ENCODE peak calls at places on chromosomes 11 and 22, in five cellular contexts. One of them, this sample, is unnamed.

GRCh38 chr22:46011627-46012181 is 34.7 kb upstream of the WNT7B start:
- DNase-seq in activated T-helper 1 cell treated with anti-CD3 and anti-CD28 coated beads, Interleukin-12 subunit alpha, Interleukin-12 subunit beta, Interleukin-2, Interleukin-4 antibody, amounts not matched to agents 30 ng/mL and 10 ng/mL and 1 ng/mL, durations not matched to agents 14 hours and 24 hours and 36 hours: no peak
- DNase-seq in bronchial epithelial cell: no peak
- DNase-seq in fibroblast of lung: peak
- DNase-seq in ELF-1: no peak
- DNase-seq in this sample: no peak

GRCh38 chr11:81963018-81963417 is 770.6 kb downstream of the FAM181B start:
- DNase-seq in activated T-helper 1 cell treated with anti-CD3 and anti-CD28 coated beads, Interleukin-12 subunit alpha, Interleukin-12 subunit beta, Interleukin-2, Interleukin-4 antibody, amounts not matched to agents 30 ng/mL and 10 ng/mL and 1 ng/mL, durations not matched to agents 14 hours and 24 hours and 36 hours: no peak
- DNase-seq in bronchial epithelial cell: peak
- DNase-seq in fibroblast of lung: peak
- DNase-seq in ELF-1: no peak
- DNase-seq in this sample: no peak

GRCh38 chr11:125777309-125777708 is 1.3 kb downstream of the PATE2 start:
- DNase-seq in activated T-helper 1 cell treated with anti-CD3 and anti-CD28 coated beads, Interleukin-12 subunit alpha, Interleukin-12 subunit beta, Interleukin-2, Interleukin-4 antibody, amounts not matched to agents 30 ng/mL and 10 ng/mL and 1 ng/mL, durations not matched to agents 14 hours and 24 hours and 36 hours: no peak
- DNase-seq in bronchial epithelial cell: peak
- DNase-seq in fibroblast of lung: peak
- DNase-seq in ELF-1: no peak
- DNase-seq in this sample: peak

GRCh38 chr11:75223954-75224643 is 16.5 kb upstream of the TPBGL start:
- DNase-seq in activated T-helper 1 cell treated with anti-CD3 and anti-CD28 coated beads, Interleukin-12 subunit alpha, Interleukin-12 subunit beta, Interleukin-2, Interleukin-4 antibody, amounts not matched to agents 30 ng/mL and 10 ng/mL and 1 ng/mL, durations not matched to agents 14 hours and 24 hours and 36 hours: no peak
- DNase-seq in bronchial epithelial cell: no peak
- DNase-seq in fibroblast of lung: no peak
- DNase-seq in ELF-1: no peak
- DNase-seq in this sample: no peak

GRCh38 chr11:63736864-63737263 is 31.7 kb downstream of the ZFTA start:
- DNase-seq in activated T-helper 1 cell treated with anti-CD3 and anti-CD28 coated beads, Interleukin-12 subunit alpha, Interleukin-12 subunit beta, Interleukin-2, Interleukin-4 antibody, amounts not matched to agents 30 ng/mL and 10 ng/mL and 1 ng/mL, durations not matched to agents 14 hours and 24 hours and 36 hours: no peak
- DNase-seq in bronchial epithelial cell: no peak
- DNase-seq in fibroblast of lung: no peak
- DNase-seq in ELF-1: no peak
- DNase-seq in this sample: no peak

GRCh38 chr22:37751449-37752188 is 54.8 kb downstream of the TRIOBP start:
- DNase-seq in activated T-helper 1 cell treated with anti-CD3 and anti-CD28 coated beads, Interleukin-12 subunit alpha, Interleukin-12 subunit beta, Interleukin-2, Interleukin-4 antibody, amounts not matched to agents 30 ng/mL and 10 ng/mL and 1 ng/mL, durations not matched to agents 14 hours and 24 hours and 36 hours: no peak
- DNase-seq in bronchial epithelial cell: no peak
- DNase-seq in fibroblast of lung: no peak
- DNase-seq in ELF-1: no peak
- DNase-seq in this sample: no peak

GRCh38 chr11:62446091-62446490 is 27.3 kb downstream of the SCGB1A1 start:
- DNase-seq in activated T-helper 1 cell treated with anti-CD3 and anti-CD28 coated beads, Interleukin-12 subunit alpha, Interleukin-12 subunit beta, Interleukin-2, Interleukin-4 antibody, amounts not matched to agents 30 ng/mL and 10 ng/mL and 1 ng/mL, durations not matched to agents 14 hours and 24 hours and 36 hours: no peak
- DNase-seq in bronchial epithelial cell: no peak
- DNase-seq in fibroblast of lung: no peak
- DNase-seq in ELF-1: no peak
- DNase-seq in this sample: no peak

GRCh38 chr11:704799-705645 is 1.0 kb upstream of the EPS8L2 start:
- DNase-seq in activated T-helper 1 cell treated with anti-CD3 and anti-CD28 coated beads, Interleukin-12 subunit alpha, Interleukin-12 subunit beta, Interleukin-2, Interleukin-4 antibody, amounts not matched to agents 30 ng/mL and 10 ng/mL and 1 ng/mL, durations not matched to agents 14 hours and 24 hours and 36 hours: no peak
- DNase-seq in bronchial epithelial cell: peak
- DNase-seq in fibroblast of lung: no peak
- DNase-seq in ELF-1: peak
- DNase-seq in this sample: peak

GRCh38 chr11:124867700-124868099 is 2.5 kb downstream of the ROBO3 start:
- DNase-seq in activated T-helper 1 cell treated with anti-CD3 and anti-CD28 coated beads, Interleukin-12 subunit alpha, Interleukin-12 subunit beta, Interleukin-2, Interleukin-4 antibody, amounts not matched to agents 30 ng/mL and 10 ng/mL and 1 ng/mL, durations not matched to agents 14 hours and 24 hours and 36 hours: no peak
- DNase-seq in bronchial epithelial cell: peak
- DNase-seq in fibroblast of lung: peak
- DNase-seq in ELF-1: peak
- DNase-seq in this sample: no peak

This sample was measured in mammary epithelial cell.